ENCODE peak calls at places on chromosomes 4 and X, in six cellular contexts. A is right lobe of liver, D is colonic mucosa, H is ovary, V is ascending aorta, Z is lower lobe of right lung. S is an unnamed sample.

GRCh38 chrX:19566359-19567141 is 51.2 kb upstream of the MAP3K15 start:
- DNase-seq in A (no peak), D (no peak), H (no peak), V (no peak), Z (no peak), S (no peak)

GRCh38 chrX:69060631-69061408 is 104.4 kb downstream of the PJA1 start:
- DNase-seq in A (no peak), D (peak), H (peak), V (peak), Z (no peak), S (no peak)

GRCh38 chrX:133726211-133726630 is 259.2 kb downstream of the GPC3 start:
- DNase-seq in A (no peak), D (no peak), H (no peak), V (no peak), Z (no peak), S (no peak)

GRCh38 chr4:184937745-184938144 is 80.5 kb upstream of the HELT start:
- DNase-seq in A (no peak), D (peak), H (no peak), V (no peak), Z (no peak), S (no peak)

GRCh38 chr4:98293089-98293887 is 32.1 kb downstream of the RAP1GDS1 start:
- DNase-seq in A (no peak), D (no peak), H (no peak), V (no peak), Z (no peak), S (no peak)

GRCh38 chr4:138734746-138735145 is 280.8 kb upstream of the NOCT start:
- DNase-seq in A (no peak), D (no peak), H (no peak), V (no peak), Z (no peak), S (no peak)

GRCh38 chr4:177051473-177052060 is 258.1 kb upstream of the NEIL3 start:
- DNase-seq in A (no peak), D (peak), H (no peak), V (no peak), Z (no peak), S (no peak)

GRCh38 chrX:46310815-46311497 is 234.3 kb downstream of the ZNF674 start:
- DNase-seq in A (no peak), D (no peak), H (no peak), V (no peak), Z (no peak), S (no peak)

GRCh38 chrX:86171366-86171765 is 23.1 kb downstream of the DACH2 start:
- DNase-seq in A (no peak), D (no peak), H (no peak), V (no peak), Z (no peak), S (no peak)

GRCh38 chr4:169337510-169337909 is 66.8 kb upstream of the SH3RF1 start:
- DNase-seq in A (no peak), D (no peak), H (no peak), V (no peak), Z (no peak), S (no peak)

GRCh38 chrX:37076983-37077382 is 68.8 kb downstream of the FAM47C start:
- DNase-seq in A (no peak), D (no peak), H (no peak), V (no peak), Z (no peak), S (no peak)

GRCh38 chr4:7646384-7647061 is 211.8 kb upstream of the PSAPL1 start:
- DNase-seq in A (no peak), D (no peak), H (no peak), V (no peak), Z (peak), S (no peak)

GRCh38 chrX:30657542-30658238 is 4.5 kb downstream of the GK start:
- DNase-seq in A (no peak), D (no peak), H (no peak), V (no peak), Z (no peak), S (no peak)

GRCh38 chr4:54819044-54819443 is 161.3 kb downstream of the KIT start:
- DNase-seq in A (no peak), D (no peak), H (no peak), V (no peak), Z (no peak), S (no peak)
- H3K27ac ChIP-seq in A (no peak), D (no peak), H (no peak), V (no peak), Z (no peak), S (no peak)

DNA sequence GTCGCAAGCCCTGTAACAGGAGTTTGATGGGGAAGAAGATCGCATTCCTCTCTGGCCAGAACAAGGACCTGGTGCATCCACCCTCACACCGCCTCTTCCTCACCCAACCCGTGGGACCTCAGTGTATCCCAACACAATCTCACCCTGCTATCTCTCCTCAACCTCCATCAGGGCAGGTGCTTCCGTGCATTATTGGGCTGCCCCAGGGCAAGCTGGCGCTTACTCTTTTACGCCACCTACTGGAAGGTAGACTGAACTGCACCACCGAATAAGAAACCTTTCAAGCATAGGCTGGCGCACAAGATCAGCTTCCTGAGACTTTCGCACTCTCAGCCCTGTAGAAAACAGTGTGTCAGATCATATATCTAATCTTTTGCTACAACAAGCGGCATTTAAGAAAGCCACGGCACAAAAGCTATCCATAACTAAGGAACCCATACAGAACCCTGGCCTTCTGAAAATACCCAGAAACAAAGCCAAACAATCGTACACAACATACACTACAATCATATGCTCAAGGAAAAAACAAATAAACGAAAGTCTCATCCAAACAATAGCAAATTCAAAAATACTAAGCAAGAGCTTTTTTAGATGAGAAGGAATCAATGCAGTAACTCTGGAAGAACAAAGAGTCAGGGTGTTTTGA is 209.3 kb downstream of the UGT8 start:
- DNase-seq in A (no peak), D (peak), H (no peak), V (no peak), Z (no peak), S (peak)
- TF ChIP-seq CTCF in A (peak), D (peak), H (no peak), V (no peak), Z (peak), S (peak)

DNA sequence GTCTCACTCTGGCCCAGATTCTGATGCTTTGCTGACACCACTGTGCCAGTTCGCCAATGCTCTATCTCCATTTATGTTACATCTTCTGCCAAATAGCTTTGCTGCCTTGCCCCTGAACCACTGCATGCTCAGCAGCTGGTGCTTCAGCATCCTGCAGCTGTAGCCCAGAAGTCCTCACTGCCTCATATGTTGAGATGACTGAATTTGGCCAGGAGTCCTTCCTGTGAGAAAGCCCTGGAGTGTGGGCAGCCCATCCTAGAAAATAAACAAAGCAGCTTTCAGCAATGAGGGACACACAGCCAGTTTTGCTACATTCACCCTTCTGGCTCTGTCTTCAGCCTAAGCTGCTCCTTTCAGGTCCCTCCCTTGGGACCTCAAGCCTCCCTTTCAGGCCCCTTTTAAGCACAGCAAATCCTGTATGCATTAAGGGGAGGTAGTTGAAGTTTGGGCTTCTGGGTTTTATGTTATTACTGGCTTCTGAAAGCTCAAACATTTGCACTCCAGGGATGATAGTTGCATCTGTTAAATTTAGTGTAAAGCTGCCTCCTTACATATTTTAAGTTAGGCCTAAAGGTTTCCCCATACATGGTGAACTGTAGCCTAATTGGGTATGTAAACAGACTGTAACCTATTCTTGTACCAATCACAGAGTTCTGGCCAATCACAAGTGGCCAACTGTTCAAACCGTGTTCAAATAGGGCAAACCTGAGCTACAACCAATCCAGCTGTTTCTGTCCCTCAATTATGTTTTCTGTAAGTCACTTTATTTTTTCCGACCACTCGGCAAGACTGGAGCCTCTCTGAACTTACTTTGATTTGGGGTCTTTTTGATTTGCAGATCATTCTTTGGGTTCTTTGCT is 2.1 kb upstream of the TMEM165 start:
- DNase-seq in A (no peak), D (peak), H (no peak), V (no peak), Z (no peak), S (no peak)
- H3K27ac ChIP-seq in A (no peak), D (no peak), H (no peak), V (no peak), Z (no peak), S (no peak)

DNA sequence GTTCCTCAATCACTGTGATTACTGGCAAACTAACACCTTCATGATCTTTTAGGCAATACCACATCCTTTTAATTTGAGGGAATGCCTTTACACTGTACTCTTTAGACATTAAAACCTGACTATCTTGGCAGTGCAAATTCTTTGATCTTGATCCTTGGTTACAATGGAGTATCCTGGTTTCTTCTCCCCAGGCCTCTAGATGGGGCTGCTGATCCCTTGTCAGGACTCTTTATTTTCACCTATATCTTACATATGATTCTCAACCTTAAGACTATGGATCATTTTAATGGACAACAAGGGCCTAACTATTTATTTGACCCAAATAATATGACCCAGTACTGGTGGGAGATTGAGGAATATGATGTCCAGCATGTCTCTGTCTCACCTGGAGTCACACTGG is 1005.5 kb upstream of the INTU start:
- DNase-seq in A (no peak), D (no peak), H (no peak), V (no peak), Z (no peak), S (no peak)
- TF ChIP-seq CTCF in A (peak), D (no peak), H (no peak), V (no peak), Z (no peak), S (no peak)

GRCh38 chr4:151522790-151523332 is 113.9 kb downstream of the FHIP1A start:
- DNase-seq in A (no peak), D (no peak), H (no peak), V (no peak), Z (no peak), S (no peak)

GRCh38 chr4:151519728-151520415 is 110.9 kb downstream of the FHIP1A start:
- DNase-seq in A (no peak), D (no peak), H (no peak), V (no peak), Z (no peak), S (no peak)

GRCh38 chr4:151527699-151528098 is 118.7 kb downstream of the FHIP1A start:
- DNase-seq in A (no peak), D (no peak), H (no peak), V (no peak), Z (no peak), S (no peak)

GRCh38 chr4:151529187-151529586 is 120.2 kb downstream of the FHIP1A start:
- DNase-seq in A (no peak), D (no peak), H (no peak), V (no peak), Z (no peak), S (no peak)

DNA sequence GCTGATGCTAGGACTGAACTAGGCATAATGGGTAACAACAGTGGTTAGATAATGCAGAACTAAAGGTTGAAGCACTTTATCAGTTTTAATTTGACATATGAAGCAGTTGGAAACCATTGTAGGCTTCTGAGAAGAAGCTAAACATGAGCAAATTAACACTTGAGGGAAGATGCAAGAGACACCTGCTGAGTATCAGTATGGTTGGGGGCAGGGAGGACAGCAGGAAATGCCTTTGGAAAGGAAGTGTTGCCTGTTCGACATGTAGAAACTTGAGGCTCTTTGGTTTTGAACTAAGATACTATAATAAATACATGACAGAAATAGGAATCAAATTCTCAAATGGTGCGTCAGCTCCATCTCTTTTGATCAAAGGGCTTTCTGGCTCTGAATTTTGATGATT is 115.6 kb downstream of the FHIP1A start:
- DNase-seq in A (no peak), D (no peak), H (no peak), V (no peak), Z (no peak), S (no peak)
- H3K27ac ChIP-seq in A (no peak), D (no peak), H (no peak), V (no peak), Z (no peak), S (no peak)

DNA sequence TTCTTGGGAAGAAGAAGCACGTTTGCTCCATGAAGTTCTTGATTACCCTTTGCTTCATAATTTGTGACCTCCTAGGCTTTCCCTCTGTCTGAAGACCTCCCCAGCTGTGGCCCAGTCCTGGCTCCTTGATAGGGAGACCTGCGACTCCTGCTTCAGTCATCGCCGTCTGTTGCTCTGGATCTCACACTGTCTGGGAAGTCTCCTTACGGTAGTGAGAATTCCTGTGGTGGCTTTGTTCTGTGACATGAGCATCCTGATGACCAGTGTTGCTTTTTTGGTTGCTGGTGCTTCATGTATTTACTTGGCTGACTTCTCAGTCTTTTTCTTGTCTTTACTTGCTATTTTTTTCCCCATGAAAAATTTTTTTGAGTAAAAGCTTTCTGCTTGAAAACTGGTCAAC is 44.2 kb downstream of the JADE1 start:
- DNase-seq in A (no peak), D (no peak), H (no peak), V (no peak), Z (no peak), S (no peak)
- TF ChIP-seq CTCF in A (no peak), D (no peak), H (no peak), V (no peak), Z (no peak), S (no peak)

GRCh38 chrX:47751670-47752069 is 85.0 kb upstream of the ZNF81 start:
- DNase-seq in A (peak), D (peak), H (no peak), V (no peak), Z (peak), S (peak)

GRCh38 chrX:47745386-47745785 is 86.4 kb upstream of the UXT start:
- DNase-seq in A (no peak), D (no peak), H (no peak), V (no peak), Z (no peak), S (no peak)

GRCh38 chrX:47746446-47746845 is 87.5 kb upstream of the UXT start:
- DNase-seq in A (no peak), D (no peak), H (no peak), V (no peak), Z (no peak), S (no peak)

GRCh38 chrX:47749185-47749967 is 87.3 kb upstream of the ZNF81 start:
- DNase-seq in A (no peak), D (no peak), H (peak), V (no peak), Z (no peak), S (no peak)

GRCh38 chrX:47748576-47748975 is 88.1 kb upstream of the ZNF81 start:
- DNase-seq in A (no peak), D (no peak), H (no peak), V (no peak), Z (no peak), S (no peak)
- H3K27ac ChIP-seq in A (no peak), D (no peak), H (no peak), V (no peak), Z (no peak), S (no peak)

S was measured in pancreas.